ENCODE peak calls at places on chromosomes 2 and 18, in eight cellular contexts. K is stomach, D is endothelial cell of umbilical vein, E is prostate gland, L is transverse colon, V is breast epithelium, P is HCT116, Q is spleen. W is an unnamed sample.

GRCh38 chr2:241852981-241853631 is 5.6 kb downstream of the PDCD1 start:
- DNase-seq in V (peak), D (no peak), K (no peak), L (no peak), E (no peak), Q (peak), P (no peak), W (no peak)

GRCh38 chr2:112958428-112959108 is 19.2 kb upstream of the IL36G start:
- DNase-seq in Q (no peak), V (no peak), K (no peak), E (peak), D (peak), L (no peak), P (peak), W (peak)

GRCh38 chr18:79056827-79057367 is 12.3 kb upstream of the ATP9B start:
- DNase-seq in P (no peak), E (no peak), D (no peak), K (no peak), Q (no peak), L (no peak), V (no peak), W (no peak)

GRCh38 chr2:5042666-5043440 is 649.3 kb upstream of the SOX11 start:
- DNase-seq in K (no peak), V (no peak), D (no peak), L (no peak), P (no peak), E (no peak), Q (no peak), W (no peak)

GRCh38 chr18:62669225-62669624 is 46.1 kb upstream of the PHLPP1 start:
- DNase-seq in L (no peak), Q (no peak), D (no peak), V (no peak), E (no peak), K (no peak), P (no peak), W (no peak)

GRCh38 chr2:121076885-121077549 is 208.0 kb downstream of the TFCP2L1 start:
- DNase-seq in P (peak), K (peak), E (peak), L (peak), V (peak), Q (peak), D (peak), W (peak)

GRCh38 chr2:177285892-177286715 is 21.6 kb upstream of the NFE2L2 start:
- DNase-seq in L (no peak), E (no peak), P (no peak), Q (no peak), V (no peak), D (no peak), K (no peak), W (no peak)

GRCh38 chr18:44819944-44820510 is 139.3 kb downstream of the SETBP1 start:
- DNase-seq in L (no peak), Q (no peak), E (no peak), V (no peak), K (no peak), D (no peak), P (no peak), W (no peak)

GRCh38 chr2:217990791-217991465 is 11.9 kb downstream of the TNS1 start:
- DNase-seq in P (no peak), D (no peak), V (no peak), Q (peak), L (no peak), K (no peak), E (no peak), W (no peak)

GRCh38 chr2:173451137-173451536 is 96.5 kb downstream of the CDCA7 start:
- DNase-seq in K (no peak), V (no peak), P (no peak), Q (no peak), D (no peak), L (no peak), E (no peak), W (no peak)

GRCh38 chr2:20414806-20415205 is 32.1 kb upstream of the RHOB start:
- DNase-seq in K (no peak), P (no peak), Q (no peak), D (no peak), E (no peak), V (peak), L (peak), W (no peak)

GRCh38 chr2:3313845-3314375 is 63.7 kb downstream of the EIPR1 start:
- DNase-seq in E (no peak), V (no peak), P (no peak), L (no peak), Q (peak), K (no peak), D (no peak), W (no peak)

GRCh38 chr18:79698668-79699335 is 19.2 kb downstream of the CTDP1 start:
- DNase-seq in L (no peak), D (no peak), E (no peak), Q (no peak), K (no peak), P (no peak), V (no peak), W (no peak)

GRCh38 chr2:145200307-145200706 is 680.4 kb upstream of the ZEB2 start:
- DNase-seq in V (no peak), D (no peak), L (no peak), K (no peak), Q (no peak), P (no peak), E (no peak), W (no peak)

GRCh38 chr2:235191933-235192332 is 240.1 kb downstream of the SH3BP4 start:
- DNase-seq in D (no peak), P (no peak), K (no peak), Q (no peak), V (no peak), L (no peak), E (no peak), W (no peak)
- TF ChIP-seq POLR2AphosphoS5 in D (no peak), P (no peak), K (no peak), Q (peak), V (no peak), L (no peak), E (no peak), W (no peak)

GRCh38 chr2:127810637-127811396 is at the start of gene WDR33:
- DNase-seq in L (peak), D (peak), K (peak), V (peak), P (peak), E (peak), Q (peak), W (peak)
- TF ChIP-seq POLR2A in L (peak), D (peak), K (no peak), V (peak), P (peak), E (peak), Q (peak), W (peak)

DNA sequence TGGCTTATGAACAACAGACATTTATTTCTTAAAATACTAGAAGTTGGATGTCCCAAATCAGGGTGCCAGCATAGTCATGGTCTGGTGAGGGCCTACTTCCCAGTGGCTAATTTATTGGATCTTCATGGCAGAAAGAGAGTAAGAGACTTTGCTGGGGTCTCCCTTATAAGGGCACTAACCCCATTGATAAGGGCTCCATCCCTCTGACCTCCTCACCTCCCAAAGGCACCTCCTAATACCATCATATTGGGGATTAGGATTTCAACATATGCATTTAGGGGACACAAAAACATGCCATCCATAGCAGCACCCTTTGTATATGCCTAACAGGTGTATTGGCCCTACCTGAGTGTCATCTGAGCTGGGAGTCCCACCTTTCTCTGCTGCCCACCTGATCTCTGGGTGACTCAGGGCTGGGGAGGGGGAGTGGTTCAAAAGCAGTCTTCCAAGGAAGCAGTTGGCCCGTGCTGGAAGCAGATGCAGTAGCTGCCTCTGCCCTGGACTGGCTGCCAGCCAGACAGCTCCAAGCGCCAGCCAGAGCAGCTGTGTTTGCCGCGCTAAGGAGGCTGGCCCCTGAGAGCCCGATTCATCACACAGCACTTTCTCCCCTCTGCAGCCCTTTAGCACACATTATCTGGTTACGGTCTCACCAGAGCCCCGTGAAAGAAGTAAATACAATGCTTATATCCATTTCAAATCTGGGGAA is 84.6 kb downstream of the SMAD7 start:
- DNase-seq in L (peak), V (no peak), E (peak), Q (peak), P (no peak), D (peak), K (peak), W (no peak)
- TF ChIP-seq POLR2AphosphoS5 in L (no peak), V (no peak), E (no peak), Q (no peak), P (no peak), D (peak), K (no peak), W (no peak)

DNA sequence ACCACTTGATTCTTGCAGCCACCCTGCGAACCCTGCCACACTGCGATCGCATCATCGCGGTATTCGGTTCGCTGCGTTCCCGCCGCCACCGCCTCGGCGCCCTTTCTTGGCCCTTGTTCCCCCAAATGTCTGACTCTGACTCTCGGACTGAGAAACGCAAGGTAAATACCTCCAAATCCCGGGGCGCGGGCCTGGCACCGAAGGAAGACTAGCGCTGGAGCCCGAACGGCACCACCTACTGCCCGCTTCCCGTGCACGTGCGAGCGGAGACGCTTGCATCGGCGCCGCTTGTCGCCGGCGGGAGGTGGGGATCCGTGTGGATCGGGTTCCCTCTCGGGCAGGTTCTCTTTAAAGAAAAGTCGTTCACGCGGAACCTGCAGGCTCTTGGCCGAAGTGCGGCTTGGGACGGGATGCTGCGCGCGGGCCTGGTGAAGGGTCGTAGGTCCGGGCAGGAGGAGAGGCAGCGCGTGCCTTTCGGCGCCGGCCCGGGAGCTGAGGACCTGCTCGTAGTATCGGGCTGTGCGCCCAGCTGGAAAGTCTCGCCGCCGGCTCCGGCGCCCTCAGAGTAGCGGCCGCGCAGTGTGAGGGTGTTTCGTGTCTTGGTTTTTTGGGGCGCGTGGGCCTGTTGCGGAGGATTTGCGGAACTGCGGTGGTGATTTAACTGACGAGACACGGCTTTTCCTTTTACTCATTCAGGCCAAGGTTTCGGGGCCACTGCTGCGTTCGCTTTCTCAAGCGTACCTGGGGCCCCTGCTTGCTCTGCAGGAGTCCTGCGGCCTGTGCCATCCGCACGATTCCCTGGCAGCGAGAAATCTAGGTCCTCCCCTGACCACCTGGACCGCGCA is 536 bp downstream of the BCL2L11 start:
- DNase-seq in D (peak), K (peak), L (peak), E (peak), V (peak), P (no peak), Q (peak), W (no peak)
- TF ChIP-seq POLR2A in D (no peak), K (no peak), L (no peak), E (no peak), V (no peak), P (no peak), Q (no peak), W (no peak)

GRCh38 chr18:50274941-50275340 is 6.4 kb downstream of the MBD1 start:
- DNase-seq in E (no peak), P (no peak), D (no peak), Q (no peak), K (no peak), V (no peak), L (no peak), W (no peak)

GRCh38 chr18:50273203-50274043 is 7.1 kb upstream of the CFAP53 start:
- DNase-seq in K (no peak), D (no peak), E (no peak), P (no peak), V (no peak), Q (no peak), L (no peak), W (no peak)

GRCh38 chr18:50275503-50276036 is 5.8 kb downstream of the MBD1 start:
- DNase-seq in V (no peak), L (no peak), K (no peak), E (no peak), P (no peak), D (no peak), Q (no peak), W (no peak)

GRCh38 chr18:50274044-50274442 is 7.3 kb downstream of the MBD1 start:
- DNase-seq in E (no peak), L (no peak), V (no peak), Q (no peak), P (no peak), K (no peak), D (no peak), W (no peak)

DNA sequence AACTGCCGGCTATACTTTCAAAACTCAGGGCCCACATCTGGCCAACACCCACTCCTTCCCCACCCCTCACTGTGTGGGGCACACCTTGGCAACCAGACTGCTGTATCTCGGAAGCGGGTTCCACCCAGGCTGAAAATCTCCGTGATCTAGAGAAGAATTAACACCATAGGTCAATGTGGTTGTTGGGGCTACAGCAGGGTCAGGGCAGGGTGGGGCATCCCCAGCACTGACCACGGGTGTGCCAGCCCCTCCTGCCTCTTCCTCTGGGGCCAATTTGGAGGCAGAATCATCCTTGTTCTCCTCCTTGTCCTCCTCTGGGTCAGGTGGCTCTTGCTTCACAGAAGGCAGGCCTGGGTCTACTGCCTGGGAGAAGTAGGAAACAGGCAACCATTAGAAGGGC is 6.3 kb upstream of the CFAP53 start:
- DNase-seq in V (no peak), P (no peak), D (no peak), E (no peak), Q (no peak), L (no peak), K (no peak), W (no peak)
- TF ChIP-seq POLR2AphosphoS5 in V (no peak), P (no peak), D (no peak), E (no peak), Q (no peak), L (no peak), K (no peak), W (no peak)

GRCh38 chr18:23108496-23108895 is 26.8 kb upstream of the CABLES1 start:
- DNase-seq in E (no peak), V (no peak), Q (no peak), L (no peak), P (no peak), K (no peak), D (no peak), W (no peak)

GRCh38 chr18:23105581-23106219 is 29.6 kb upstream of the CABLES1 start:
- DNase-seq in E (no peak), P (no peak), D (no peak), Q (peak), L (peak), V (no peak), K (no peak), W (no peak)

GRCh38 chr18:23105030-23105429 is 30.3 kb upstream of the CABLES1 start:
- DNase-seq in K (no peak), P (no peak), L (no peak), V (no peak), E (no peak), Q (no peak), D (no peak), W (no peak)

GRCh38 chr18:23107718-23108117 is 27.6 kb upstream of the CABLES1 start:
- DNase-seq in E (peak), V (no peak), K (no peak), D (no peak), L (no peak), P (no peak), Q (no peak), W (no peak)

DNA sequence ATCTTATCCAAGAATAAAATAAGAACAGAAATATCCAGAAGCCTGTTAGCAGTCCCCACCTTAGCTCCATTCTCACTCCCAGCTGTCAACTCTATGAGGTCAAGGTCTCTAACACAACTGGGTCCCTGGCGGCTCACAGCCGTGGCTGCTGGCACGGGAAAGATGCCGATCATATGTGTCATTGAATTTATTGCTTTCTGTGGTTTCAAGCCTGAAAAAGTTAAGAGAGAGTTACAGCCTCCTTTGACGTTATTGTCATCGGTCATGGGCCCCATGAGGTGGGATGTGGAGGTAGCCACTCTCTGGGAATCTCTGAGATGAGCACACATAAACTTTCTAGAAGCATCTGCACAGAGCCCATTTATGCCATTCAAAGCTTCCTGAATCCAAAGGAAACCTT is 28.7 kb upstream of the CABLES1 start:
- DNase-seq in E (peak), Q (no peak), D (peak), L (peak), V (no peak), P (peak), K (no peak), W (no peak)
- TF ChIP-seq POLR2A in E (no peak), Q (no peak), D (no peak), L (no peak), V (no peak), P (no peak), K (no peak), W (no peak)

GRCh38 chr18:59344990-59345389 is 14.1 kb downstream of the LMAN1 start:
- DNase-seq in D (no peak), P (no peak), L (no peak), E (no peak), V (no peak), Q (no peak), K (no peak), W (no peak)
- TF ChIP-seq POLR2AphosphoS5 in D (no peak), P (no peak), L (no peak), E (no peak), V (no peak), Q (no peak), K (no peak), W (no peak)

DNA sequence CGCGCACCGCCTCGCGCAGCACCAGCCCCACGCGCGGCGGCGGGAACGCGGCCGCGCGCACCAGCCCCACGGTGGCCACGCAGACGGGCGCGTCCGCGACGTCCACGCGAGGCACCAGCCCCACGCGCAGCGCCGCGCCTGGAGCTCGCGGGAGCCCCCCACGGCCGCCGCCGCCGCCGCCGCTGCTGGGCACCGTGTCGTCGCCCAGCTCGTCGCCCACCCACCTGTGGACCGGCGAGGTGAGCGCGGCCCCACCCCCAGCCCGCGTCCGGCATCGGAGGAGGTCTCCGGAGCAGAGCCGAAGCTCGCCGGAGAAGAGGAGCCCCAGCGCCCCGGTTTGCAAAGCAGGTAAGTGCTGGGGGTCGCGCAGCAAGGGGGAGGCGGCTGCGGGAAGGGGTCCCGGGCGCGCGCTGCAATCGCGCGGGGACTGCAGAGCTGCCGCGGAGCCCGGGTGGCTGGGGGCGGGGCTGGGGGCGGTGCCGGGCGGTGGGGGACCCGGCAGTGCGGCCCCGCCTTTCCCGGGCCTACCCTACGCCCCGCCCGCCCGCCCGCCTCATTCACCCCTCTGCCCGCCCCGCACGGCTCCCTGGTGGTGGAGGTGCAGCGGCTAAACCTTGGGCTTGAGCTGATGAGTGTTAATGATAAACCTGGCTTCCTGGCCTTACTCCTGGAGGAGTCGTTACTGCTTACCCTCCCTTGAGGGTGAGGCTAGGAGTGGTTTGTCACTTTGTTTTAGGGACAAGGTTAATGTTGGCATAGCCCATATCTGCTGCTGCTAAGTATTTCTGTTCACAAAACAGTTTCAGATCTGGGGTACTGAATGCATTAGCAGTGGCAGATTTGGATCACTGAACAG is 900 bp downstream of the FAM117B start:
- DNase-seq in P (peak), Q (peak), L (peak), V (peak), K (peak), E (peak), D (peak), W (peak)
- TF ChIP-seq POLR2A in P (no peak), Q (no peak), L (peak), V (no peak), K (no peak), E (peak), D (no peak), W (peak)

W was measured in GM12892.